ENCODE peak calls at places on chromosomes 13 and 19, in seven cellular contexts. I, K, S, C, V, R and P are unnamed samples.

GRCh38 chr13:84237181-84237580 is 354.9 kb upstream of the SLITRK1 start:
- DNase-seq in I (no peak), K (no peak), S (no peak), C (no peak), V (no peak), R (no peak), P (no peak)

GRCh38 chr19:5686647-5687359 is 3.3 kb upstream of the RPL36 start:
- DNase-seq in I (peak), K (peak), S (peak), C (peak), V (peak), R (peak), P (peak)

GRCh38 chr13:44431150-44431549 is 57.5 kb downstream of the SERP2 start:
- DNase-seq in I (no peak), K (no peak), S (no peak), C (peak), V (no peak), R (no peak), P (no peak)

GRCh38 chr19:33029746-33030303 is 34.9 kb downstream of the RHPN2 start:
- DNase-seq in I (no peak), K (no peak), S (no peak), C (no peak), V (no peak), R (no peak), P (no peak)

GRCh38 chr19:45442927-45443461 is 19.3 kb upstream of the ERCC1 start:
- DNase-seq in I (peak), K (peak), S (peak), C (peak), V (no peak), R (no peak), P (peak)

GRCh38 chr19:47713046-47714021 is at the start of gene EHD2:
- DNase-seq in I (peak), K (peak), S (peak), C (peak), V (no peak), R (peak), P (peak)

GRCh38 chr19:29626386-29626785 is 20.3 kb downstream of the POP4 start:
- DNase-seq in I (no peak), K (no peak), S (no peak), C (no peak), V (no peak), R (no peak), P (no peak)

GRCh38 chr13:108102771-108103170 is 112.6 kb downstream of the LIG4 start:
- DNase-seq in I (no peak), K (no peak), S (no peak), C (no peak), V (no peak), R (no peak), P (no peak)

GRCh38 chr13:100573121-100573520 is 15.5 kb downstream of the GGACT start:
- DNase-seq in I (peak), K (no peak), S (peak), C (peak), V (peak), R (peak), P (peak)

GRCh38 chr13:41019027-41019487 is at the start of gene ELF1:
- DNase-seq in I (no peak), K (no peak), S (peak), C (peak), V (no peak), R (no peak), P (peak)

GRCh38 chr19:58059003-58059671 is at the start of gene ZNF135:
- DNase-seq in I (peak), K (peak), S (peak), C (peak), V (peak), R (peak), P (no peak)

GRCh38 chr19:41997121-41997850 is 3.3 kb upstream of the ATP1A3 start:
- DNase-seq in I (peak), K (peak), S (peak), C (no peak), V (peak), R (no peak), P (peak)

GRCh38 chr13:110815471-110816204 is 99.2 kb downstream of the ANKRD10 start:
- DNase-seq in I (no peak), K (no peak), S (no peak), C (no peak), V (no peak), R (no peak), P (peak)

GRCh38 chr13:32314271-32314967 is 744 bp downstream of the ZAR1L start:
- DNase-seq in I (no peak), K (peak), S (no peak), C (peak), V (no peak), R (no peak), P (no peak)

GRCh38 chr13:71864981-71865857 is 1.8 kb downstream of the DACH1 start:
- DNase-seq in I (peak), K (peak), S (no peak), C (peak), V (no peak), R (no peak), P (peak)

GRCh38 chr13:45362939-45363338 is 22.0 kb upstream of the TPT1 start:
- DNase-seq in I (no peak), K (no peak), S (no peak), C (no peak), V (no peak), R (no peak), P (no peak)

GRCh38 chr19:40776966-40777794 is 867 bp upstream of the RAB4B start:
- DNase-seq in I (peak), K (peak), S (peak), C (peak), V (peak), R (peak), P (peak)

GRCh38 chr13:86554066-86554465 is 754.8 kb upstream of the SLITRK6 start:
- DNase-seq in I (no peak), K (no peak), S (no peak), C (no peak), V (no peak), R (no peak), P (no peak)

GRCh38 chr19:1901940-1902404 is 3.2 kb upstream of the ADAT3 start:
- DNase-seq in I (no peak), K (no peak), S (no peak), C (no peak), V (no peak), R (no peak), P (no peak)

GRCh38 chr13:102325321-102325720 is 76.5 kb downstream of the FGF14 start:
- DNase-seq in I (no peak), K (no peak), S (no peak), C (no peak), V (no peak), R (no peak), P (no peak)

GRCh38 chr19:45653634-45654033 is 14.4 kb upstream of the GIPR start:
- DNase-seq in I (no peak), K (no peak), S (no peak), C (no peak), V (no peak), R (no peak), P (no peak)

GRCh38 chr19:49434907-49435577 is 6.3 kb downstream of the SLC17A7 start:
- DNase-seq in I (no peak), K (no peak), S (no peak), C (no peak), V (no peak), R (no peak), P (no peak)

GRCh38 chr19:6060600-6061391 is 49.5 kb downstream of the RFX2 start:
- DNase-seq in I (no peak), K (no peak), S (peak), C (peak), V (peak), R (no peak), P (no peak)

GRCh38 chr13:113489549-113490495 is 689 bp downstream of the DCUN1D2 start:
- DNase-seq in I (peak), K (no peak), S (peak), C (peak), V (peak), R (no peak), P (peak)

GRCh38 chr19:33248954-33249613 is 23.4 kb upstream of the SLC7A10 start:
- DNase-seq in I (no peak), K (no peak), S (no peak), C (no peak), V (no peak), R (no peak), P (peak)

GRCh38 chr13:36850790-36851438 is 31.9 kb downstream of the RFXAP start:
- DNase-seq in I (peak), K (no peak), S (no peak), C (no peak), V (no peak), R (no peak), P (peak)

GRCh38 chr13:49314344-49314882 is 66.7 kb downstream of the CDADC1 start:
- DNase-seq in I (no peak), K (no peak), S (peak), C (no peak), V (no peak), R (no peak), P (no peak)

GRCh38 chr13:50589139-50589538 is 254.4 kb downstream of the DLEU7 start:
- DNase-seq in I (no peak), K (no peak), S (peak), C (no peak), V (no peak), R (peak), P (no peak)

GRCh38 chr13:50588736-50589135 is 254.8 kb downstream of the DLEU7 start:
- DNase-seq in I (no peak), K (no peak), S (no peak), C (no peak), V (no peak), R (no peak), P (no peak)

GRCh38 chr13:50587122-50587521 is 256.4 kb downstream of the DLEU7 start:
- DNase-seq in I (no peak), K (no peak), S (no peak), C (no peak), V (no peak), R (no peak), P (no peak)

GRCh38 chr13:50589651-50590054 is 253.8 kb downstream of the DLEU7 start:
- DNase-seq in I (no peak), K (no peak), S (peak), C (no peak), V (no peak), R (peak), P (no peak)

GRCh38 chr13:50587839-50588373 is 255.6 kb downstream of the DLEU7 start:
- DNase-seq in I (no peak), K (no peak), S (no peak), C (no peak), V (no peak), R (no peak), P (no peak)
- TF ChIP-seq CTCF in I (no peak), K (no peak), S (no peak), C (no peak), V (no peak), R (no peak), P (no peak)

DNA sequence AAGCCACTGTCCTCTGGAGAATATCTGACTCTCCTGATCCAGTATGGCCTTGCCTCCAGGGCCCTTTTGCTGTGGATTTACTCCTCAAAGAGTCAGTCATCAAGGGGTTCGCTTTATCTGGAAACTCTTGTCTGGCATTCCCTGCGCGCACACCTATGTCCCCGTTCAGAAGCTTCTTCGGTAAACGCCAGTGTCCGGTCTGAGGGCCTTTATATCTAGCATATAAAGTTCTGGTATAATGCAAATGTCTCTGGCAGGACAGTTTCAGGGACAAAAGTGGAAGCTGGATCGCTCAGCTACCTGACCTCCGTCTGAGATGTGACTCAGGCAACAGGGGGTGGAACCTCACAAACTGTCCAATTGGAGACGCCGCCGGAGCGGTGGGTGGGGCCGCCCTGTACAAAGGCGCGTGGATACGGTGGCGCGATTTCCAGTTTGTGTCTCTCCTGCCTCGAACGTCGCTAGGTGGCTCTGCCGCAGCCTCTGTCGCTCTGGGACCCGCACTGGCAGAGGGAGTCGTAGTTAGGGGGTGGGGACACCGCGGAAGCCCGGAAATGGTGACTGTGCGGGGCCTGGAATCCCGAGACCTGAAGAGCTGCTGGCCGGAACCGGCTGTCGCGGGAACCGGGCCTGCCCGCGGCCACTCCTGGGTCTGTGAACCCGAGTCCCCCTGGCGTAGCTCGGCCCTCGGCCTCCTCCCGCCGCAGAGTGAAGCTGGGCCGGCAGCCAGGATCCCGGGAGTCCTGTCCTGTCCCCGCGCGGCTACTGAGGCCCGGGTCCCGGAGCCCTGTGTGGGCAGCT is 10.6 kb upstream of the ZNF709 start:
- DNase-seq in I (peak), K (peak), S (peak), C (peak), V (peak), R (peak), P (peak)
- TF ChIP-seq CTCF in I (no peak), K (peak), S (peak), C (no peak), V (peak), R (peak), P (no peak)

DNA sequence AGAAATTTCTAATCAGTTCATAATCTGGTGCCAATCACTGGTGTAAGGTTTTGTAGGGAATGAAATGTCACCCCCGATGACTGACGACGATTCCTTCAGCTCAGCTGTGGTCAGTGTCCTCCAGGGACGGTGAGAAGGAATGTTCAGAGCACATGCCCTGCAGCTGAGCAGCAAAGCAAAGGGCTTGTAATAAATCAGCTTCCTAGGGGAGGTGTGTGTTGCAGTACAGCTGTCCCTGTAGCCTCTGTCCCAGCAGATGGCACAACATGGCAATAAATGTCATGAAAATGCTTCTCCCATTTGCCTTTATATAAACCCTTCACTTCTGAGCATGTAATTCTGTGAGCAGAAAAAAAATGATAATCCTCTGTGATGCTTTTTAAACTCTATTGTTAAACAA is 102.4 kb downstream of the FAM216B start:
- DNase-seq in I (no peak), K (no peak), S (peak), C (no peak), V (no peak), R (no peak), P (peak)
- TF ChIP-seq CTCF in I (no peak), K (no peak), S (no peak), C (no peak), V (no peak), R (no peak), P (no peak)

DNA sequence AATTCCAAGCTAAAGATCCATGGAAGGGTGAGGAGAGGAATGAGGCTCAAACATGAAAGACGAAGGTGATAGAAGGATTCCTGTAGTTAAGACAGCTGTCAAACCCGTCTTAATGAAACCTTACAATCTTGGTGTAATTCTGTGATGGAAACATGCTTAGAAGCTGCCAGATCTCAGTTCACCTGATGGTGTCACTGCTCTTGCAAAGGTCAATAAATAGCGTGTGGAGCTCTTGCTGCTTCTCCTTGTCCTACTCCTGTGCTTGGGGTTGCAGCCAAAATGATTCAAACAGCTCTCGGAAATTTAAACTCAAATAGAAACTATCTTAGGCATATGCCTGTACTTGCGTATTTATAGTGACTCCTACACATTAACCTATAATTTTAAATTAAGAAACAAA is 1705.0 kb downstream of the OLFM4 start:
- DNase-seq in I (peak), K (no peak), S (no peak), C (no peak), V (no peak), R (no peak), P (no peak)
- TF ChIP-seq CTCF in I (no peak), K (no peak), S (no peak), C (no peak), V (no peak), R (no peak), P (no peak)

GRCh38 chr19:28608292-28608691 is 604.7 kb downstream of the UQCRFS1 start:
- DNase-seq in I (no peak), K (no peak), S (no peak), C (no peak), V (no peak), R (no peak), P (no peak)
- TF ChIP-seq CTCF in I (no peak), K (no peak), S (no peak), C (no peak), V (no peak), R (no peak), P (no peak)

GRCh38 chr13:51959773-51960172 is 51.5 kb downstream of the ATP7B start:
- DNase-seq in I (no peak), K (no peak), S (no peak), C (peak), V (no peak), R (no peak), P (no peak)
- TF ChIP-seq CTCF in I (no peak), K (no peak), S (no peak), C (no peak), V (no peak), R (no peak), P (no peak)